ENCODE peak calls at places on chromosomes 4 and X, in five cellular contexts. One of them, this sample, is unnamed.

GRCh38 chr4:139501117-139501516 is 47.2 kb downstream of the RAB33B start:
- DNase-seq in CD4-positive, alpha-beta T cell: no peak
- DNase-seq in GM23248: peak
- DNase-seq in IMR-90: no peak
- DNase-seq in substantia nigra: no peak
- DNase-seq in this sample: no peak

GRCh38 chr4:101818362-101818761 is 27.8 kb downstream of the BANK1 start:
- DNase-seq in CD4-positive, alpha-beta T cell: no peak
- DNase-seq in GM23248: peak
- DNase-seq in IMR-90: peak
- DNase-seq in substantia nigra: no peak
- DNase-seq in this sample: no peak

GRCh38 chr4:40170588-40170987 is 26.2 kb upstream of the RHOH start:
- DNase-seq in CD4-positive, alpha-beta T cell: no peak
- DNase-seq in GM23248: no peak
- DNase-seq in IMR-90: no peak
- DNase-seq in substantia nigra: no peak
- DNase-seq in this sample: no peak

GRCh38 chrX:34658316-34658715 is 1.2 kb upstream of the TMEM47 start:
- DNase-seq in CD4-positive, alpha-beta T cell: no peak
- DNase-seq in GM23248: peak
- DNase-seq in IMR-90: peak
- DNase-seq in substantia nigra: no peak
- DNase-seq in this sample: no peak

GRCh38 chr4:105978684-105979296 is 83.5 kb downstream of the NPNT start:
- DNase-seq in CD4-positive, alpha-beta T cell: no peak
- DNase-seq in GM23248: peak
- DNase-seq in IMR-90: no peak
- DNase-seq in substantia nigra: no peak
- DNase-seq in this sample: no peak

GRCh38 chr4:3346146-3346545 is 53.3 kb downstream of the RGS12 start:
- DNase-seq in CD4-positive, alpha-beta T cell: no peak
- DNase-seq in GM23248: peak
- DNase-seq in IMR-90: peak
- DNase-seq in substantia nigra: no peak
- DNase-seq in this sample: no peak

GRCh38 chr4:153560918-153561317 is 94.8 kb downstream of the TMEM131L start:
- DNase-seq in CD4-positive, alpha-beta T cell: no peak
- DNase-seq in GM23248: peak
- DNase-seq in IMR-90: no peak
- DNase-seq in substantia nigra: no peak
- DNase-seq in this sample: no peak

GRCh38 chr4:148447672-148448071 is 5.5 kb upstream of the NR3C2 start:
- DNase-seq in CD4-positive, alpha-beta T cell: peak
- DNase-seq in GM23248: peak
- DNase-seq in IMR-90: no peak
- DNase-seq in substantia nigra: no peak
- DNase-seq in this sample: peak

GRCh38 chrX:95076449-95076848 is 1402.4 kb downstream of the FAM133A start:
- DNase-seq in CD4-positive, alpha-beta T cell: no peak
- DNase-seq in GM23248: peak
- DNase-seq in IMR-90: peak
- DNase-seq in substantia nigra: no peak
- DNase-seq in this sample: no peak

GRCh38 chr4:164307262-164307661 is 446.7 kb upstream of the SMIM31 start:
- DNase-seq in CD4-positive, alpha-beta T cell: no peak
- DNase-seq in GM23248: no peak
- DNase-seq in IMR-90: no peak
- DNase-seq in substantia nigra: no peak
- DNase-seq in this sample: no peak

GRCh38 chr4:125398263-125398662 is 83.5 kb downstream of the FAT4 start:
- DNase-seq in CD4-positive, alpha-beta T cell: no peak
- DNase-seq in GM23248: no peak
- DNase-seq in IMR-90: no peak
- DNase-seq in substantia nigra: no peak
- DNase-seq in this sample: no peak

GRCh38 chrX:51047950-51048349 is 137.4 kb downstream of the BMP15 start:
- DNase-seq in CD4-positive, alpha-beta T cell: no peak
- DNase-seq in GM23248: no peak
- DNase-seq in IMR-90: no peak
- DNase-seq in substantia nigra: no peak
- DNase-seq in this sample: no peak